ENCODE peak calls at places on chromosomes 13 and 19, in four cellular contexts. E is HEK293T, Y is GM12878, F is HepG2. C is an unnamed sample.

GRCh38 chr13:24459234-24459633 is 53.3 kb downstream of the PARP4 start:
- DNase-seq in E (no peak), Y (peak), F (no peak), C (no peak)

GRCh38 chr13:72920097-72920496 is 138.2 kb downstream of the PIBF1 start:
- DNase-seq in E (no peak), Y (no peak), F (no peak), C (no peak)

GRCh38 chr13:48862572-48862971 is 113.1 kb upstream of the FNDC3A start:
- DNase-seq in E (no peak), Y (no peak), F (no peak), C (no peak)

GRCh38 chr13:110312669-110313031 is 5.6 kb downstream of the COL4A2 start:
- DNase-seq in E (no peak), Y (no peak), F (no peak), C (no peak)

GRCh38 chr13:23059173-23059572 is 121.6 kb upstream of the SGCG start:
- DNase-seq in E (no peak), Y (no peak), F (no peak), C (no peak)

GRCh38 chr19:42942187-42942789 is 5.3 kb upstream of the PSG7 start:
- DNase-seq in E (no peak), Y (no peak), F (peak), C (peak)

GRCh38 chr13:34833562-34834182 is 108.4 kb upstream of the NBEA start:
- DNase-seq in E (peak), Y (no peak), F (no peak), C (no peak)

GRCh38 chr19:15584095-15584494 is 30.9 kb upstream of the CYP4F8 start:
- DNase-seq in E (no peak), Y (no peak), F (no peak), C (no peak)

GRCh38 chr19:10007366-10007765 is 2.9 kb downstream of the COL5A3 start:
- DNase-seq in E (no peak), Y (no peak), F (no peak), C (no peak)

GRCh38 chr13:26629260-26629659 is 71.8 kb downstream of the WASF3 start:
- DNase-seq in E (no peak), Y (no peak), F (peak), C (peak)

GRCh38 chr19:50318438-50318837 is 10.7 kb downstream of the KCNC3 start:
- DNase-seq in E (no peak), Y (no peak), F (no peak), C (no peak)

GRCh38 chr19:12956446-12957388 is at the start of gene GADD45GIP1:
- DNase-seq in E (peak), Y (peak), F (peak), C (peak)

GRCh38 chr13:75371223-75371622 is 110.7 kb downstream of the TBC1D4 start:
- DNase-seq in E (no peak), Y (no peak), F (no peak), C (no peak)

GRCh38 chr13:101838305-101838835 is 385.9 kb downstream of the ITGBL1 start:
- DNase-seq in E (no peak), Y (no peak), F (no peak), C (no peak)

GRCh38 chr19:34603003-34603402 is 74.0 kb downstream of the SCGB2B2 start:
- DNase-seq in E (no peak), Y (no peak), F (no peak), C (no peak)

GRCh38 chr19:58581227-58582141 is 8.3 kb upstream of the MZF1 start:
- DNase-seq in E (peak), Y (no peak), F (peak), C (peak)

GRCh38 chr19:45569619-45570421 is 14.8 kb downstream of the OPA3 start:
- DNase-seq in E (peak), Y (no peak), F (peak), C (peak)

GRCh38 chr19:53553865-53554791 is 16.2 kb downstream of the ZNF331 start:
- DNase-seq in E (no peak), Y (peak), F (no peak), C (no peak)

GRCh38 chr19:7242601-7243258 is 51.5 kb downstream of the INSR start:
- DNase-seq in E (no peak), Y (peak), F (no peak), C (no peak)

GRCh38 chr19:8831373-8831772 is 731 bp downstream of the ZNF558 start:
- DNase-seq in E (no peak), Y (no peak), F (no peak), C (no peak)

GRCh38 chr19:4140237-4140711 is 13.2 kb upstream of the CREB3L3 start:
- DNase-seq in E (peak), Y (no peak), F (peak), C (peak)

GRCh38 chr13:18714889-18715288 is 466.7 kb downstream of the TUBA3C start:
- DNase-seq in E (no peak), Y (no peak), F (no peak), C (no peak)

GRCh38 chr19:45883881-45884681 is 1.9 kb downstream of the IRF2BP1 start:
- DNase-seq in E (no peak), Y (no peak), F (no peak), C (no peak)

GRCh38 chr13:23656637-23657036 is 86.4 kb downstream of the TNFRSF19 start:
- DNase-seq in E (no peak), Y (no peak), F (peak), C (no peak)

GRCh38 chr19:49863254-49863934 is 4.0 kb downstream of the PNKP start:
- DNase-seq in E (no peak), Y (no peak), F (no peak), C (no peak)

GRCh38 chr19:5850189-5850588 is 1.1 kb downstream of the FUT3 start:
- DNase-seq in E (no peak), Y (no peak), F (no peak), C (no peak)

DNA sequence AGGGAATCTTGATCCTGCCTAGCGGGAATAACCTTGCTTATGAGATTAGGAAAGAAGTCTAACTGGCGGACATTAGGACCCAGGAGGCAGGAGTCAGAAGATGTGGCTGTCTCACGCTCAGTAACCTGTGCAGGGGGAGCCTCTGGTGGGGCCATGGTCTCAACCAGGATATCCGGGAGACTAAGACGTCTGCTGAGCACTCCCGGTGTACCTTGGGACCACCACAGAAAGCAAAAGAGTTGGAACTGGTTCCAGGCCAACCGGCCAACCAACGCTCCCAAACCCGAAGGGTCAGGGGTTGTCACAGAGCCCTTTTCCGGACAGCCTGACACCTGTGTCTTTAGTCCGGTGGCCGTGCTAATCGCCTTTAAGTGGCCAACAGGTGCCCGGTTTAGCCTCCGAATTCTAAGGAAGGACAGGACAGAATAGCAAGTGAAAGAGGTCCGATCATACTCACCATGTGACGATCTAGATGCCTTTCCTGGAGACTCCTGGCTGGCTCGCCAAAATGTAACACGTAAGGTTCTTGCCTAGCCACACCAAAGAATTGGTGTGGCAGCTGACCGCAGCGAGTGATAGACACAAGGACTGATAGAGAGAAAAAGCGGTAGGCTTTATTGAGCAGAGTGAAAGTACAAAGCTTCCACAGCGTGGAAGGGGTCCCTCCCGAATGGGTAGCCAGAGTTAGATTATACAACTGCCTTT is 103.9 kb upstream of the DIAPH3 start:
- DNase-seq in E (no peak), Y (no peak), F (no peak), C (no peak)
- TF ChIP-seq FOXK2 in E (no peak), Y (no peak), F (no peak), C (no peak)

GRCh38 chr19:11905928-11906327 is 18.3 kb downstream of the ZNF69 start:
- DNase-seq in E (no peak), Y (no peak), F (no peak), C (no peak)
- TF ChIP-seq FOXK2 in E (no peak), Y (no peak), F (no peak), C (no peak)

GRCh38 chr13:94710881-94711560 is 1.3 kb downstream of the SOX21 start:
- DNase-seq in E (peak), Y (no peak), F (no peak), C (peak)

GRCh38 chr13:94711561-94712286 is 621 bp downstream of the SOX21 start:
- DNase-seq in E (no peak), Y (no peak), F (no peak), C (peak)

GRCh38 chr13:94713556-94714182 is 1.3 kb upstream of the SOX21 start:
- DNase-seq in E (no peak), Y (no peak), F (no peak), C (no peak)

GRCh38 chr13:94712287-94712811 is at the start of gene SOX21:
- DNase-seq in E (peak), Y (no peak), F (no peak), C (no peak)

DNA sequence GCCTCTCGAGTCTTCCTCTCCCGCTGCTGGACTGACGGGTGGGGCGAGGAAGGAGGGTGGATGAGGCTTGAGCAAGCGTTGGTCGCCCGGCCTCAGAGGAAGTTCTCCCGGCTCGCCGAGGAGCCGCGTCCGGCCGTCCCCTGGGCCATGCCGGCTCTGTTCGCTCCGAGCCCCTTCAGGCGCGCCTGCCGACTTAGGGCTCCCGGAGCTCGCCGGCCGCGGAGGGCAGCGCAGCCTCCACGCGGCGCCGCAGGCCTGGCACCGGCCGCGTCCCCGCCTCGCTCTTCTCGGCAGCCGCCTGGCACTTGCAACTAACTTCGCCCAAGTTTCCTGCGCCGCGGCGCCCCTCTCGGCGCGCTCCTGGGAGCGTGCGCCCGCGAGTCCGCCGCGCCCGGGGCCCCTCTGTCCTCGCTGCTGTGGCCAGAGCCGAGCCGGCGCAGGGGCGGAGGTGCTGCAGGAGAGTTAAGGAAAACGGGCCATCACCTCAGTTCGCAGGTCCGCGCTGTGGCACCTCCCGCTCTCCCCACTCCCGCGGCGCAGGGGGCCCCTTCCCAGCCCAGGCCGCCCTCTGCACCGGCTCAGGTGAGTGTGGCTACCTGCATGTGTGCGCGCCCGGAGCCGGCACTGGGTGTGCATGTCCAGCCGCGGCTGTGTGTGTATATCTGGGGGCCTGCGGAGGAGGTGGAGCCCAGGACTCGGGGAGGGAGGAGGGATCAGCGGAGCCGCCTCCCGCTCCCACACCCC is 639 bp upstream of the SOX21 start:
- DNase-seq in E (peak), Y (no peak), F (no peak), C (no peak)
- TF ChIP-seq FOXK2 in E (no peak), Y (no peak), F (no peak), C (no peak)

DNA sequence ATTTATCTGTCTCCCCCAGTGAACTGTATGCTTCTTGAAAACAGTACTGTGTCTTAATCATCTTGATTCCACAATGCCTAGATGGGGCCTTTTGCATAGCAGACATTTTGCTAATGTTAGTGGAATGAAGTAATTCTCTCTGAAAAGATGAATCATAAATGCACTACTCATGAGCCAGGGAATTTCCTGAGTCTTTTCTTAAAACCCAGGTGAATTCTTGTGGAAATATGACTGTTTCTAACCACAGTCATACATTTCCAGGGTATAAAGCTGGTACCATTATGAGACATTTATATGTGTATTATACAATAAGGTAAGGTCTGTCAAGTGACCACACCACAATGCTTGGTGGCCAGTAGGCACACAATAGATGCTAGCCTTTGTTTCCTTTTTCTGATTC is 5.5 kb upstream of the KCTD4 start:
- DNase-seq in E (no peak), Y (peak), F (no peak), C (no peak)
- TF ChIP-seq FOXK2 in E (no peak), Y (no peak), F (no peak), C (no peak)

GRCh38 chr13:39676315-39676876 is 20.9 kb downstream of the COG6 start:
- DNase-seq in E (no peak), Y (no peak), F (peak), C (no peak)
- TF ChIP-seq FOXK2 in E (no peak), Y (no peak), F (no peak), C (no peak)

GRCh38 chr13:39419068-39419467 is 183.9 kb downstream of the LHFPL6 start:
- DNase-seq in E (no peak), Y (no peak), F (no peak), C (no peak)

GRCh38 chr13:39419866-39420265 is 183.1 kb downstream of the LHFPL6 start:
- DNase-seq in E (no peak), Y (no peak), F (no peak), C (no peak)

GRCh38 chr13:39418424-39418823 is 184.6 kb downstream of the LHFPL6 start:
- DNase-seq in E (no peak), Y (no peak), F (no peak), C (no peak)

GRCh38 chr13:39417131-39417530 is 185.9 kb downstream of the LHFPL6 start:
- DNase-seq in E (peak), Y (no peak), F (no peak), C (peak)

GRCh38 chr13:39417643-39418042 is 185.3 kb downstream of the LHFPL6 start:
- DNase-seq in E (no peak), Y (no peak), F (no peak), C (no peak)
- TF ChIP-seq FOXK2 in E (no peak), Y (no peak), F (no peak), C (no peak)

C was measured in K562.